ENCODE peak calls at places on chromosomes 13 and 19, in four cellular contexts. One of them, this sample, is unnamed.

GRCh38 chr13:24906268-24906667 is 142.3 kb downstream of the RNF17 start:
- DNase-seq in T1000: no peak
- DNase-seq in lung: no peak
- DNase-seq in pons: no peak
- DNase-seq in this sample: no peak

GRCh38 chr13:51920267-51920666 is 58.5 kb downstream of the CCDC70 start:
- DNase-seq in T1000: no peak
- DNase-seq in lung: no peak
- DNase-seq in pons: no peak
- DNase-seq in this sample: no peak

GRCh38 chr19:40663712-40664692 is 26.4 kb downstream of the NUMBL start:
- DNase-seq in T1000: no peak
- DNase-seq in lung: no peak
- DNase-seq in pons: no peak
- DNase-seq in this sample: no peak

GRCh38 chr13:74695021-74695800 is 561.0 kb upstream of the KLF12 start:
- DNase-seq in T1000: no peak
- DNase-seq in lung: no peak
- DNase-seq in pons: no peak
- DNase-seq in this sample: no peak

GRCh38 chr19:35882074-35882832 is 13.9 kb downstream of the APLP1 start:
- DNase-seq in T1000: no peak
- DNase-seq in lung: no peak
- DNase-seq in pons: peak; percentile 96
- DNase-seq in this sample: peak; percentile 81

GRCh38 chr13:42574435-42575311 is 721 bp downstream of the TNFSF11 start:
- DNase-seq in T1000: no peak
- DNase-seq in lung: no peak
- DNase-seq in pons: no peak
- DNase-seq in this sample: no peak

GRCh38 chr13:103810026-103810425 is 743.8 kb upstream of the SLC10A2 start:
- DNase-seq in T1000: no peak
- DNase-seq in lung: no peak
- DNase-seq in pons: no peak
- DNase-seq in this sample: no peak

GRCh38 chr19:2171349-2172145 is 7.8 kb downstream of the DOT1L start:
- DNase-seq in T1000: peak; percentile 38
- DNase-seq in lung: no peak
- DNase-seq in pons: no peak
- DNase-seq in this sample: no peak

GRCh38 chr13:30796132-30796832 is 60.9 kb downstream of the ALOX5AP start:
- DNase-seq in T1000: peak; percentile 37
- DNase-seq in lung: no peak
- DNase-seq in pons: no peak
- DNase-seq in this sample: no peak

GRCh38 chr19:16217671-16218464 is 20.2 kb downstream of the AP1M1 start:
- DNase-seq in T1000: no peak
- DNase-seq in lung: no peak
- DNase-seq in pons: peak; percentile 9
- DNase-seq in this sample: no peak

GRCh38 chr13:108120332-108120731 is 95.0 kb downstream of the LIG4 start:
- DNase-seq in T1000: no peak
- DNase-seq in lung: no peak
- DNase-seq in pons: peak; percentile 12
- DNase-seq in this sample: no peak

GRCh38 chr13:50584856-50585580 is 258.5 kb downstream of the DLEU7 start:
- DNase-seq in T1000: no peak
- DNase-seq in lung: no peak
- DNase-seq in pons: peak; percentile 14
- DNase-seq in this sample: no peak

GRCh38 chr13:108525867-108526266 is 103.5 kb upstream of the MYO16 start:
- DNase-seq in T1000: no peak
- DNase-seq in lung: no peak
- DNase-seq in pons: no peak
- DNase-seq in this sample: no peak

GRCh38 chr19:10567696-10568443 is 909 bp downstream of the CDKN2D start:
- DNase-seq in T1000: no peak
- DNase-seq in lung: no peak
- DNase-seq in pons: no peak
- DNase-seq in this sample: no peak

GRCh38 chr13:109135018-109135417 is 505.6 kb downstream of the MYO16 start:
- DNase-seq in T1000: no peak
- DNase-seq in lung: no peak
- DNase-seq in pons: no peak
- DNase-seq in this sample: no peak

GRCh38 chr19:19618384-19619051 is at the start of gene PBX4:
- DNase-seq in T1000: peak; percentile 94
- DNase-seq in lung: peak; percentile 97
- DNase-seq in pons: peak; percentile 82
- DNase-seq in this sample: peak; percentile 85

GRCh38 chr19:42601811-42602443 is 7.2 kb upstream of the CEACAM8 start:
- DNase-seq in T1000: peak; percentile 18
- DNase-seq in lung: no peak
- DNase-seq in pons: no peak
- DNase-seq in this sample: no peak

GRCh38 chr19:51240866-51241265 is 10.0 kb upstream of the SIGLECL1 start:
- DNase-seq in T1000: no peak
- DNase-seq in lung: no peak
- DNase-seq in pons: no peak
- DNase-seq in this sample: no peak

GRCh38 chr13:44132710-44133109 is 240.9 kb upstream of the SERP2 start:
- DNase-seq in T1000: no peak
- DNase-seq in lung: peak; percentile 60
- DNase-seq in pons: peak; percentile 68
- DNase-seq in this sample: peak; percentile 15

GRCh38 chr13:108496364-108497215 is 132.8 kb upstream of the MYO16 start:
- DNase-seq in T1000: no peak
- DNase-seq in lung: no peak
- DNase-seq in pons: no peak
- DNase-seq in this sample: no peak

GRCh38 chr13:43200736-43201135 is 177.3 kb downstream of the DNAJC15 start:
- DNase-seq in T1000: no peak
- DNase-seq in lung: no peak
- DNase-seq in pons: no peak
- DNase-seq in this sample: no peak

GRCh38 chr13:103965506-103966243 is 899.5 kb upstream of the SLC10A2 start:
- DNase-seq in T1000: no peak
- DNase-seq in lung: no peak
- DNase-seq in pons: no peak
- DNase-seq in this sample: no peak